ENCODE peak calls at places on chromosomes 12 and 14, in nine cellular contexts. G is uterus, R is psoas muscle, N is gastrocnemius medialis, S is heart left ventricle, K is transverse colon, E is fibroblast of lung, V is Caco-2, O is right atrium auricular region. L is an unnamed sample. For H3K4me1 and H3K27me3, the result is how much of the 10 kb centered on the place peaks cover.

GRCh38 chr12:9702239-9702638 is 30.7 kb downstream of the CLECL1 start:
- DNase-seq in G (no peak), K (peak), V (no peak), S (no peak), E (no peak), N (no peak), O (no peak), R (no peak), L (no peak)

GRCh38 chr12:9944404-9944803 is 12.2 kb upstream of the CLEC2A start:
- DNase-seq in S (no peak), O (no peak), V (no peak), E (no peak), N (no peak), R (no peak), K (no peak), G (no peak), L (peak)

GRCh38 chr14:90656986-90657385 is 159.2 kb downstream of the TTC7B start:
- DNase-seq in S (peak), V (no peak), O (no peak), E (no peak), K (no peak), G (no peak), R (no peak), N (no peak), L (no peak)

GRCh38 chr12:9706081-9706685 is 26.7 kb downstream of the CLECL1 start:
- DNase-seq in N (no peak), G (no peak), O (no peak), R (no peak), S (no peak), K (no peak), E (no peak), V (no peak), L (no peak)

GRCh38 chr14:55628426-55628825 is 48.4 kb downstream of the KTN1 start:
- DNase-seq in G (no peak), N (no peak), R (no peak), S (no peak), O (no peak), V (no peak), E (no peak), K (no peak), L (no peak)

GRCh38 chr12:131606218-131606899 is 104.5 kb upstream of the SFSWAP start:
- DNase-seq in O (no peak), R (no peak), K (no peak), V (no peak), G (no peak), E (no peak), N (no peak), S (no peak), L (no peak)

GRCh38 chr14:38964630-38965029 is 138.4 kb downstream of the SEC23A start:
- DNase-seq in V (peak), O (no peak), K (no peak), N (no peak), E (no peak), S (no peak), R (no peak), G (no peak), L (no peak)

GRCh38 chr12:125983094-125983783 is 918.0 kb downstream of the AACS start:
- DNase-seq in R (no peak), K (peak), E (no peak), V (peak), G (peak), N (no peak), S (peak), O (no peak), L (peak)

GRCh38 chr12:82174383-82174782 is 183.8 kb downstream of the CCDC59 start:
- DNase-seq in O (no peak), G (no peak), S (no peak), R (no peak), V (no peak), K (no peak), E (no peak), N (no peak), L (no peak)

GRCh38 chr14:56659964-56660551 is 80.5 kb downstream of the TMEM260 start:
- DNase-seq in E (peak), S (no peak), K (no peak), O (no peak), N (no peak), R (no peak), G (no peak), V (peak), L (peak)

GRCh38 chr14:74401504-74402241 is 24.3 kb downstream of the SYNDIG1L start:
- DNase-seq in N (no peak), R (peak), E (no peak), O (no peak), G (no peak), V (peak), K (peak), S (peak), L (no peak)

GRCh38 chr12:92552412-92553108 is 150.2 kb upstream of the PLEKHG7 start:
- DNase-seq in G (no peak), R (no peak), V (no peak), O (no peak), N (no peak), S (no peak), K (no peak), E (no peak), L (no peak)

GRCh38 chr12:52389313-52390207 is 4.1 kb upstream of the KRT84 start:
- DNase-seq in G (no peak), K (no peak), E (no peak), N (no peak), O (no peak), S (no peak), R (no peak), V (no peak), L (no peak)

GRCh38 chr14:47959753-47960152 is 284.3 kb upstream of the MDGA2 start:
- DNase-seq in E (no peak), O (no peak), V (peak), S (no peak), N (no peak), K (no peak), R (no peak), G (no peak), L (no peak)

GRCh38 chr12:107651867-107652449 is 33.6 kb upstream of the PWP1 start:
- DNase-seq in O (no peak), S (no peak), E (no peak), N (no peak), R (no peak), K (no peak), V (no peak), G (no peak), L (no peak)

GRCh38 chr14:28406181-28406580 is 360.4 kb upstream of the FOXG1 start:
- DNase-seq in K (no peak), R (no peak), V (no peak), N (no peak), G (no peak), E (peak), S (no peak), O (no peak), L (no peak)
- H3K4me1 ChIP-seq in K (under half), R (under half), V (under half), N (under half), G (under half), E (under half), S (under half), O (under half), L (under half)

GRCh38 chr12:51265024-51265423 is 5.2 kb downstream of the SMAGP start:
- DNase-seq in R (no peak), V (no peak), E (no peak), S (no peak), N (no peak), K (no peak), O (no peak), G (no peak), L (no peak)

GRCh38 chr12:51263341-51263740 is 6.9 kb downstream of the SMAGP start:
- DNase-seq in G (no peak), N (no peak), S (no peak), E (no peak), V (no peak), O (no peak), R (no peak), K (no peak), L (no peak)

GRCh38 chr12:51264297-51264696 is 5.9 kb downstream of the SMAGP start:
- DNase-seq in E (no peak), O (no peak), G (no peak), R (no peak), N (no peak), K (no peak), S (no peak), V (no peak), L (no peak)

GRCh38 chr12:51262758-51263177 is 7.4 kb downstream of the SMAGP start:
- DNase-seq in R (peak), S (no peak), N (no peak), O (no peak), G (peak), E (peak), K (peak), V (peak), L (peak)
- H3K27me3 ChIP-seq in R (under half), S (under half), N (under half), O (under half), G (under half), E (under half), K (under half), V (under half), L (under half)

DNA sequence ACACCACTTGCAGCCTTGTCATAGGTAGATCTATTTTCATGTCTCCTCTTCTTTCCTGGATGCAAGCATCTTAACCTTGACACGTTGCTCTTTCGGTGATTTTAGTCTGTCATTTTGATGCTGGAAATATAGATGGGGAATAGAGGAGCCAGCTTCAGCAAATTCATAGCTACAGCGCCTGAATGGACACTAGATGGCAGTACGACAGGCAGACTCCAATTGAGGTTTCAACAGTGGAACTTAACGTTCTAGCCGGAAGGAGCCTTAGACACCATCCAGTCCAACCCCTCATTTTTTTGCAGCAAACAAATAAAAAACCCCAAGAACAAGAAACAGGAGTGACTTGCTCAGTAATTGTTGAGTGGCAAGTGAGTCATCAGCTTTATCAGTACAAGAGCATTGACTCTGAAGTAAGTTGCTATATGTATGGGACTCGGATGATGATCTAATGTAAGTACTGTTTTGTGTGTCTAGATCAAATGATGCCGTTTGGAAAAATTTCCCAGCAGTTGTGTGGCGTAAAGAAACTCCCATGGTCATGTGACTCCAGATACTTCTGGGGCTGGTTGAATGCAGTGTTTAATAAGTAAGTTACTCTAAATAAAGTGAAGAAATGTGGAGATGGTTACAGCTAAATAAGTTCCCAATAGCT is 9.0 kb downstream of the DMAC2L start:
- DNase-seq in O (no peak), G (peak), E (peak), K (peak), S (peak), V (peak), R (no peak), N (peak), L (peak)
- H3K4me3 ChIP-seq in O (no peak), G (peak), E (peak), K (no peak), S (no peak), V (no peak), R (peak), N (peak), L (peak)

DNA sequence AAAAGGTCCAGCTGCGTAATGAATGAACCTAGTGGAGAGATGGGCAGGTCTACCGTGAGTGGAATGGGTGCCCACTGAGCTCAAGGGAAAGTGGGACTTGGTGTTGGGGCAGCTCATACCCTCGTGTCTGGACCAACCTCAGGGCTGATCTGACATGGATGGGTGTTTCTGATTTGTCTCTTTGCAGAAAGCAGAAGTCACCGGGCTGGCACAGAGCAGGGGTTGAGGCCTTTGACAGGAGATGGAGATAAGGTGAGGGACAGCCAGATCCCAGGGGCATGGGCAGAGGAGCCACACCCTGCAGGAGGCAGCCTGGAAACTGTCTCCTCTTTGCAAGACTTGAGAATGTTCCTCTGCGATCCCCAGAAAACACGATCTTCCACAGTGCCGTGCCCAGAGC is 20.9 kb upstream of the PPP1CC start:
- DNase-seq in E (no peak), R (no peak), G (no peak), K (no peak), V (no peak), S (no peak), N (no peak), O (no peak), L (no peak)
- H3K4me1 ChIP-seq in E (under half), R (under half), G (under half), K (under half), V (under half), S (under half), N (under half), O (under half), L (under half)

L was measured in A673.